ENCODE peak calls at places on chromosomes 7 and 10, in nine cellular contexts. I, S, U, B, C, P, N, L and J are unnamed samples.
A peak's percentile ranks its signal among the peaks of the same experiment; 100 is the strongest.

GRCh38 chr10:126212653-126213052 is 175.6 kb downstream of the ADAM12 start:
- DNase-seq in P (no peak), S (no peak), B (no peak), C (no peak), U (peak; percentile 28), I (no peak), L (no peak), N (no peak), J (no peak)

GRCh38 chr7:74206589-74207120 is 3.2 kb upstream of the LAT2 start:
- DNase-seq in N (peak; percentile 92), C (peak; percentile 77), I (peak; percentile 96), B (peak; percentile 85), L (peak; percentile 79), P (peak; percentile 76), U (peak; percentile 70), S (peak; percentile 60), J (peak; percentile 58)

GRCh38 chr7:158702196-158702595 is 2.4 kb downstream of the NCAPG2 start:
- DNase-seq in C (no peak), U (no peak), B (no peak), S (no peak), N (no peak), L (no peak), I (no peak), P (no peak), J (no peak)

GRCh38 chr7:157404845-157405481 is 68.2 kb downstream of the DNAJB6 start:
- DNase-seq in P (peak; percentile 91), S (peak; percentile 94), C (peak; percentile 71), U (peak; percentile 91), L (no peak), B (no peak), N (no peak), I (peak; percentile 78), J (peak; percentile 86)

GRCh38 chr7:138755831-138756590 is 41.8 kb upstream of the TMEM213 start:
- DNase-seq in C (no peak), L (no peak), N (no peak), S (no peak), P (no peak), I (no peak), B (no peak), U (peak; percentile 7), J (no peak)

GRCh38 chr7:95549818-95550529 is 46.3 kb downstream of the PDK4 start:
- DNase-seq in P (peak; percentile 98), B (no peak), I (no peak), N (peak; percentile 81), C (peak; percentile 74), U (peak; percentile 31), L (no peak), S (peak; percentile 79), J (peak; percentile 31)

GRCh38 chr7:45689011-45689796 is 115.0 kb downstream of the ADCY1 start:
- DNase-seq in S (peak; percentile 82), L (no peak), N (peak; percentile 12), P (peak; percentile 36), B (no peak), C (no peak), I (peak; percentile 68), U (peak; percentile 58), J (peak; percentile 75)

GRCh38 chr7:137940656-137941518 is 61.0 kb downstream of the CREB3L2 start:
- DNase-seq in I (no peak), P (peak; percentile 94), C (no peak), B (peak; percentile 79), U (peak; percentile 90), N (peak; percentile 55), L (no peak), S (no peak), J (peak; percentile 49)

GRCh38 chr10:112235141-112235540 is 48.1 kb upstream of the TECTB start:
- DNase-seq in L (no peak), B (no peak), U (no peak), I (no peak), N (no peak), P (no peak), S (no peak), C (no peak), J (no peak)

DNA sequence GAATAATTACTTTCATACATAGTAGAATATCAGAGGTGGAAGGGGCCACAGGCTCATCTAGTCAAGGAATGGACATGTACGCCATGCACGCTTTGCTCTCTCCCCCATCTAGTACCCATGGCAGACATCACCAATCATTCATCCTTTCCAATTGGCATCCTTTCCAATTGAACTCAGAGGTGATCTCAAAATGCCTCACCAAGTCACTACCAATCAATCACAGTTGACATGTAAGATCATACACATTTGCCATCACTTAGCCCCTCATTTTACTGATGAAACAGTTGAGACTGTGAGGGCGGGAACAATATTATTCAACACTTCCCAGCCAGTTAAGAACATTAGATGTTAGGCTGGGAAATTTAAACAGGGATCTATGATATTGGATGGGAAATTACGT is 308.4 kb downstream of the FGFR2 start:
- DNase-seq in I (no peak), S (no peak), C (no peak), N (no peak), U (no peak), B (no peak), P (no peak), L (no peak), J (no peak)
- H3K4me3 ChIP-seq in I (no peak overlapping the region), S (no peak overlapping the region), C (no peak overlapping the region), N (no peak overlapping the region), U (no peak overlapping the region), B (no peak overlapping the region), P (no peak overlapping the region), L (no peak overlapping the region), J (no peak overlapping the region)

GRCh38 chr10:23080211-23080724 is 15.1 kb upstream of the MSRB2 start:
- DNase-seq in N (no peak), L (no peak), U (no peak), S (no peak), P (no peak), C (no peak), B (no peak), I (no peak), J (no peak)

GRCh38 chr10:23079700-23080099 is 15.7 kb upstream of the MSRB2 start:
- DNase-seq in U (no peak), N (no peak), L (no peak), S (no peak), B (no peak), C (no peak), P (no peak), I (no peak), J (no peak)

GRCh38 chr10:23081156-23081833 is 14.1 kb upstream of the MSRB2 start:
- DNase-seq in I (no peak), N (no peak), S (no peak), L (no peak), B (no peak), P (peak; percentile 32), C (no peak), U (peak; percentile 73), J (peak; percentile 24)

GRCh38 chr10:23078114-23078513 is 17.3 kb upstream of the MSRB2 start:
- DNase-seq in N (no peak), I (no peak), U (no peak), S (no peak), C (no peak), L (peak; percentile 53), B (no peak), P (no peak), J (no peak)

DNA sequence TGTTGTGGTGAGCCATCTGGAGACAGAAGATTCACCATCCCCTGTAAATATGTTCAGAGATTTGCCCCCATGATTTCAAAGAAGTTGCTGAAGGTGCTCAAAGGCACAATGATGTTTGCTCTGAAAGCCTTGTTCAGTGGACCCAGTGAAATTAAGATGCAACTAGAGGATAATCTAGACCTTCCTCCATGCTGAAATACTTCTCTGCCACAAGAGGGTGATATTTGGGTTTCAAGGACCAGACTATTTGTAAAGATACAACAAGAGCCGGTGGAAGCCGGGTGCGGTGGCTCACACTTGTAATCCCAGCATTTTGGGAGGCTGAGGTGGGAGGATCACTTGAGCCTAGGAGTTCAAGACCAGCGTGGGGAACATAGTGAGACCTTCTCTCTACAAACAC is 13.5 kb upstream of the MSRB2 start:
- DNase-seq in I (no peak), B (no peak), S (no peak), P (peak; percentile 34), L (peak; percentile 17), C (peak; percentile 21), U (peak; percentile 34), N (no peak), J (peak; percentile 8)
- TF ChIP-seq CTCF in I (peak; percentile 20), B (peak; percentile 39), S (peak; percentile 26), P (peak; percentile 40), L (peak; percentile 33), C (peak; percentile 25), U (peak; percentile 29), N (peak; percentile 25), J (peak; percentile 45)

GRCh38 chr7:30245913-30246312 is 38.5 kb upstream of the ZNRF2 start:
- DNase-seq in L (no peak), B (no peak), U (no peak), P (no peak), I (no peak), C (no peak), N (no peak), S (no peak), J (no peak)

GRCh38 chr7:30246392-30246791 is 38.0 kb upstream of the ZNRF2 start:
- DNase-seq in B (no peak), P (no peak), U (no peak), S (no peak), I (no peak), C (no peak), L (no peak), N (no peak), J (no peak)

GRCh38 chr7:30249316-30249715 is 35.1 kb upstream of the ZNRF2 start:
- DNase-seq in L (no peak), P (no peak), I (no peak), U (no peak), N (no peak), B (no peak), S (no peak), C (no peak), J (no peak)

GRCh38 chr7:30249986-30250774 is 34.2 kb upstream of the ZNRF2 start:
- DNase-seq in P (no peak), N (no peak), B (no peak), I (no peak), L (no peak), U (no peak), C (no peak), S (no peak), J (no peak)

DNA sequence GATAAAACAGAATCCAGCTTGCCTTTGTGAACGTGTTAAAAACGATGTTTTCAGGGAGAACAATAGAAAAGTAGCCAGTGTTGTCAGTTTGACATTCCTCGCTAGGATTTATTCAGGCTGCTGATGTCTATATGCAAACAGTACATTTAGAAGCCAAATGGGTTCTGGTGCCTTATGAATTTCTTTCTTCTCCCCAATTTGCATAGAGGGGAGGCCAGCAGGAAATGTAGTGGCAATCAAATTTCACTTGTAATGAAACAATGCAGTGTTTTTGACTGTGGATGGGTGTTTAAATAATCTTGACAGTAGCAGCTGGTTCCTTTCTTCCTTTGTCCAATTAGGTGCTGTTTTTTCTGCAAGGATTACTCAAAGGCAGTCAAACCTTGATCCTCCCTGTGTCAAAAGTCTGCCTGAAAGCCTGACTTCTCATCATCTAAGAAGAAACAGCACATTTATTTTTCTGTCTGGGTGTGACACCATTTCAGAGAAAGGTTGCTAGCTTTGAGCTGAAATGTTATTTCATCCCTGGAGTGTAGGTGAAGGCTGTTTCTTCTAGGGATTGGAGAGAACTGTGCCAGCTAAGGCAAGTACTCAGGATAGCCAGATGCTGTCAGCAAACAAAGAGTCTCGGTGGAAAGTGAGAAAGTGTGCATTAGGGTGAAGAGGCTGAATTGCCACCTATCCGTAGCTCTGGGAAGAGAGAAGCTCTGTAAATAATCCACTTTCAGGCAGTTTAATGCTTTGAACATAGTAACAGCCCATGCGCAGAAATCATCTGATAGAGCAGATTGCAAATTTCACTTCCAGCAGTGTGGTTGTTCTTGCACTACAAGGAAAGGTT is 36.6 kb upstream of the ZNRF2 start:
- DNase-seq in C (no peak), I (no peak), N (no peak), U (no peak), L (no peak), P (peak; percentile 16), S (no peak), B (no peak), J (no peak)
- H3K4me3 ChIP-seq in C (no peak overlapping the region), I (no peak overlapping the region), N (no peak overlapping the region), U (no peak overlapping the region), L (no peak overlapping the region), P (no peak overlapping the region), S (no peak overlapping the region), B (no peak overlapping the region), J (no peak overlapping the region)

GRCh38 chr7:42492895-42493294 is 255.9 kb upstream of the GLI3 start:
- DNase-seq in N (no peak), U (peak; percentile 3), I (no peak), S (no peak), P (no peak), C (no peak), L (no peak), B (no peak), J (no peak)
- TF ChIP-seq CTCF in N (no peak), U (no peak), I (no peak), S (no peak), P (no peak), C (no peak), L (no peak), B (no peak), J (no peak)